ENCODE peak calls at places on chromosomes 2 and 18, in six cellular contexts. Z, A, F, V, X and C are unnamed samples.

GRCh38 chr2:100941646-100942240 is 60.3 kb upstream of the RPL31 start:
- DNase-seq in Z (no peak), A (peak), F (no peak), V (no peak), X (no peak), C (no peak)

GRCh38 chr2:30768708-30769580 is 38.3 kb downstream of the CAPN13 start:
- DNase-seq in Z (no peak), A (no peak), F (no peak), V (no peak), X (no peak), C (peak)

GRCh38 chr2:61469424-61470121 is 1.3 kb downstream of the USP34 start:
- DNase-seq in Z (peak), A (peak), F (no peak), V (no peak), X (no peak), C (peak)

GRCh38 chr2:98517636-98518035 is 73.0 kb downstream of the INPP4A start:
- DNase-seq in Z (no peak), A (no peak), F (no peak), V (no peak), X (no peak), C (peak)

GRCh38 chr2:100856732-100857131 is 36.8 kb downstream of the NPAS2 start:
- DNase-seq in Z (no peak), A (no peak), F (peak), V (no peak), X (no peak), C (no peak)

GRCh38 chr2:119616421-119616820 is 62.6 kb upstream of the TMEM177 start:
- DNase-seq in Z (no peak), A (no peak), F (no peak), V (no peak), X (no peak), C (no peak)

GRCh38 chr18:67551146-67551545 is 34.6 kb upstream of the DSEL start:
- DNase-seq in Z (no peak), A (no peak), F (no peak), V (no peak), X (no peak), C (no peak)

GRCh38 chr2:99851091-99851490 is 291.3 kb downstream of the AFF3 start:
- DNase-seq in Z (no peak), A (peak), F (no peak), V (no peak), X (no peak), C (no peak)

GRCh38 chr2:101401316-101401660 is 14.0 kb upstream of the CREG2 start:
- DNase-seq in Z (no peak), A (no peak), F (no peak), V (no peak), X (no peak), C (no peak)

GRCh38 chr2:48749820-48750739 is 5.4 kb downstream of the LHCGR start:
- DNase-seq in Z (peak), A (no peak), F (no peak), V (no peak), X (no peak), C (no peak)

GRCh38 chr2:222561817-222562424 is 94.0 kb downstream of the FARSB start:
- DNase-seq in Z (peak), A (peak), F (peak), V (peak), X (no peak), C (no peak)

GRCh38 chr2:216804357-216805350 is 55.2 kb downstream of the TNP1 start:
- DNase-seq in Z (peak), A (no peak), F (no peak), V (no peak), X (no peak), C (no peak)

GRCh38 chr2:14909795-14910194 is 277.3 kb downstream of the LRATD1 start:
- DNase-seq in Z (no peak), A (no peak), F (no peak), V (no peak), X (no peak), C (no peak)

GRCh38 chr2:233399306-233400225 is 45.3 kb downstream of the DGKD start:
- DNase-seq in Z (no peak), A (no peak), F (no peak), V (no peak), X (no peak), C (no peak)

GRCh38 chr2:10901160-10901559 is 10.6 kb upstream of the KCNF1 start:
- DNase-seq in Z (peak), A (peak), F (peak), V (no peak), X (no peak), C (peak)

GRCh38 chr2:55555977-55556376 is 36.5 kb downstream of the CFAP36 start:
- DNase-seq in Z (peak), A (peak), F (peak), V (peak), X (no peak), C (no peak)

GRCh38 chr2:6730821-6731220 is 134.9 kb downstream of the CMPK2 start:
- DNase-seq in Z (no peak), A (no peak), F (no peak), V (no peak), X (no peak), C (no peak)

GRCh38 chr2:173580351-173580750 is 225.7 kb downstream of the CDCA7 start:
- DNase-seq in Z (no peak), A (no peak), F (no peak), V (no peak), X (no peak), C (no peak)

GRCh38 chr2:9439536-9439935 is 16.1 kb downstream of the CPSF3 start:
- DNase-seq in Z (no peak), A (peak), F (no peak), V (no peak), X (no peak), C (no peak)

GRCh38 chr2:216302981-216303676 is 69.2 kb downstream of the MARCHF4 start:
- DNase-seq in Z (no peak), A (peak), F (no peak), V (no peak), X (no peak), C (peak)

GRCh38 chr2:127640082-127641072 is 5.6 kb upstream of the GPR17 start:
- DNase-seq in Z (no peak), A (no peak), F (no peak), V (no peak), X (no peak), C (no peak)

GRCh38 chr2:109164739-109165221 is 35.8 kb downstream of the SH3RF3 start:
- DNase-seq in Z (no peak), A (peak), F (no peak), V (peak), X (no peak), C (peak)

GRCh38 chr2:209029249-209029648 is 394.6 kb upstream of the MAP2 start:
- DNase-seq in Z (no peak), A (no peak), F (no peak), V (no peak), X (no peak), C (no peak)

GRCh38 chr18:12307251-12307736 is 747 bp upstream of the TUBB6 start:
- DNase-seq in Z (peak), A (peak), F (no peak), V (peak), X (no peak), C (peak)

GRCh38 chr2:20207051-20207450 is 17.9 kb downstream of the SDC1 start:
- DNase-seq in Z (peak), A (no peak), F (no peak), V (no peak), X (no peak), C (no peak)

GRCh38 chr18:10045296-10045891 is 131.6 kb downstream of the VAPA start:
- DNase-seq in Z (no peak), A (no peak), F (no peak), V (no peak), X (no peak), C (no peak)

GRCh38 chr2:158702740-158703139 is 92.4 kb upstream of the DAPL1 start:
- DNase-seq in Z (no peak), A (no peak), F (no peak), V (no peak), X (no peak), C (no peak)

GRCh38 chr2:159454185-159454584 is 162.2 kb downstream of the BAZ2B start:
- DNase-seq in Z (peak), A (peak), F (no peak), V (no peak), X (no peak), C (no peak)

GRCh38 chr2:239749272-239749873 is 275.8 kb downstream of the NDUFA10 start:
- DNase-seq in Z (no peak), A (no peak), F (no peak), V (no peak), X (no peak), C (no peak)

GRCh38 chr2:128215897-128216645 is 102.6 kb downstream of the HS6ST1 start:
- DNase-seq in Z (no peak), A (peak), F (no peak), V (no peak), X (no peak), C (no peak)

GRCh38 chr18:77262655-77263470 is 13.2 kb downstream of the GALR1 start:
- DNase-seq in Z (no peak), A (no peak), F (no peak), V (no peak), X (no peak), C (no peak)